ENCODE peak calls at places on chromosomes 6 and 20, in five cellular contexts. S is SK-N-SH; K is T-helper 17 cell; L is RWPE1; I is activated CD8-positive, alpha-beta T cell treated with anti-CD3 and anti-CD28 coated beads, Interleukin-2, amount 10 ng/mL, durations not matched to agents 7 days and 5 days. Z is an unnamed sample.

GRCh38 chr6:158516098-158516497 is 43.8 kb upstream of the TMEM181 start:
- DNase-seq in S (no peak), K (no peak), L (no peak), I (no peak), Z (no peak)

GRCh38 chr6:151038616-151039015 is 173.1 kb downstream of the MTHFD1L start:
- DNase-seq in S (no peak), K (no peak), L (no peak), I (no peak), Z (no peak)

GRCh38 chr6:60991427-60992028 is 1294.5 kb downstream of the KHDRBS2 start:
- DNase-seq in S (no peak), K (no peak), L (no peak), I (no peak), Z (no peak)

GRCh38 chr6:2221724-2222274 is 23.6 kb downstream of the GMDS start:
- DNase-seq in S (no peak), K (no peak), L (peak), I (peak), Z (no peak)

GRCh38 chr20:37474386-37474785 is 46.7 kb upstream of the NNAT start:
- DNase-seq in S (no peak), K (no peak), L (no peak), I (no peak), Z (no peak)

GRCh38 chr6:3737831-3738210 is 13.7 kb downstream of the PXDC1 start:
- DNase-seq in S (no peak), K (no peak), L (no peak), I (no peak), Z (no peak)

GRCh38 chr6:137927777-137928218 is 60.7 kb downstream of the TNFAIP3 start:
- DNase-seq in S (no peak), K (peak), L (no peak), I (peak), Z (no peak)

GRCh38 chr6:55065020-55065419 is 109.3 kb upstream of the HCRTR2 start:
- DNase-seq in S (no peak), K (no peak), L (no peak), I (no peak), Z (peak)

GRCh38 chr6:131966443-131966842 is 15.3 kb upstream of the CCN2 start:
- DNase-seq in S (no peak), K (no peak), L (no peak), I (no peak), Z (peak)

GRCh38 chr20:60237981-60238380 is 279.8 kb downstream of the CDH26 start:
- DNase-seq in S (no peak), K (no peak), L (no peak), I (no peak), Z (no peak)

GRCh38 chr20:8227293-8227692 is 95.2 kb downstream of the PLCB1 start:
- DNase-seq in S (no peak), K (no peak), L (no peak), I (no peak), Z (no peak)

GRCh38 chr6:106659859-106660258 is 30.5 kb downstream of the QRSL1 start:
- DNase-seq in S (no peak), K (no peak), L (no peak), I (no peak), Z (no peak)

GRCh38 chr20:20530428-20531151 is 162.7 kb downstream of the INSM1 start:
- DNase-seq in S (no peak), K (no peak), L (no peak), I (no peak), Z (no peak)

GRCh38 chr20:625360-625932 is 15.3 kb upstream of the TCF15 start:
- DNase-seq in S (no peak), K (no peak), L (no peak), I (no peak), Z (no peak)

GRCh38 chr20:63529861-63530787 is 7.1 kb downstream of the PTK6 start:
- DNase-seq in S (peak), K (no peak), L (no peak), I (no peak), Z (no peak)